ENCODE peak calls at places on chromosomes 2 and 18, in six cellular contexts. H is uterus, W is tibial nerve, F is kidney, Q is neuronal stem cell, L is left ventricle myocardium inferior. D is an unnamed sample.
A peak's percentile ranks its signal among the peaks of the same experiment; 100 is the strongest.

GRCh38 chr2:225920621-225921020 is 521.1 kb downstream of the NYAP2 start:
- DNase-seq in Q (no peak), F (no peak), H (no peak), L (no peak), W (no peak), D (no peak)

GRCh38 chr2:233152541-233152940 is 92.4 kb downstream of the INPP5D start:
- DNase-seq in Q (no peak), F (no peak), H (no peak), L (peak; percentile 83), W (no peak), D (no peak)

GRCh38 chr18:10562773-10563160 is 36.9 kb downstream of the NAPG start:
- DNase-seq in H (no peak), Q (no peak), L (no peak), W (no peak), F (no peak), D (no peak)

GRCh38 chr2:136665741-136666140 is 99.6 kb upstream of the THSD7B start:
- DNase-seq in Q (no peak), L (no peak), W (no peak), H (no peak), F (no peak), D (no peak)

GRCh38 chr2:108058575-108059137 is 72.3 kb downstream of the SLC5A7 start:
- DNase-seq in Q (no peak), H (no peak), F (no peak), L (no peak), W (no peak), D (no peak)

GRCh38 chr18:70044626-70045025 is 97.0 kb upstream of the CD226 start:
- DNase-seq in F (no peak), Q (no peak), W (no peak), L (no peak), H (no peak), D (no peak)

GRCh38 chr2:147460140-147460539 is 384.7 kb upstream of the ACVR2A start:
- DNase-seq in H (no peak), L (no peak), Q (no peak), F (no peak), W (peak; percentile 56), D (no peak)

GRCh38 chr18:80197490-80197889 is 49.8 kb downstream of the PARD6G start:
- DNase-seq in L (no peak), W (no peak), H (no peak), F (no peak), Q (no peak), D (no peak)

GRCh38 chr2:67289921-67290371 is 107.2 kb upstream of the ETAA1 start:
- DNase-seq in F (no peak), H (no peak), W (no peak), L (no peak), Q (no peak), D (no peak)

GRCh38 chr2:1814061-1814460 is 69.7 kb upstream of the PXDN start:
- DNase-seq in L (no peak), W (no peak), Q (no peak), H (no peak), F (peak; percentile 41), D (no peak)

GRCh38 chr2:179051250-179051649 is 1.3 kb upstream of the CCDC141 start:
- DNase-seq in F (no peak), W (no peak), H (no peak), L (no peak), Q (no peak), D (no peak)

GRCh38 chr2:235747001-235747867 is 253.4 kb downstream of the AGAP1 start:
- DNase-seq in H (no peak), W (no peak), L (no peak), Q (no peak), F (no peak), D (no peak)

GRCh38 chr18:60549338-60549960 is 176.9 kb upstream of the MC4R start:
- DNase-seq in Q (peak; percentile 38), L (no peak), W (peak; percentile 65), H (no peak), F (no peak), D (no peak)

GRCh38 chr18:11518788-11519685 is 90.4 kb upstream of the SLC35G4 start:
- DNase-seq in H (no peak), L (no peak), W (peak; percentile 29), Q (peak; percentile 51), F (peak; percentile 61), D (no peak)

GRCh38 chr2:196247114-196247978 is 76.0 kb upstream of the STK17B start:
- DNase-seq in Q (no peak), F (no peak), W (no peak), L (no peak), H (no peak), D (no peak)

GRCh38 chr2:196244966-196245365 is 73.6 kb upstream of the STK17B start:
- DNase-seq in L (no peak), Q (no peak), F (no peak), H (no peak), W (no peak), D (no peak)

GRCh38 chr2:196247979-196248286 is 76.6 kb upstream of the STK17B start:
- DNase-seq in H (no peak), W (no peak), F (no peak), Q (no peak), L (no peak), D (no peak)

GRCh38 chr2:196244516-196244915 is 73.1 kb upstream of the STK17B start:
- DNase-seq in F (no peak), L (no peak), Q (no peak), H (no peak), W (no peak), D (no peak)

DNA sequence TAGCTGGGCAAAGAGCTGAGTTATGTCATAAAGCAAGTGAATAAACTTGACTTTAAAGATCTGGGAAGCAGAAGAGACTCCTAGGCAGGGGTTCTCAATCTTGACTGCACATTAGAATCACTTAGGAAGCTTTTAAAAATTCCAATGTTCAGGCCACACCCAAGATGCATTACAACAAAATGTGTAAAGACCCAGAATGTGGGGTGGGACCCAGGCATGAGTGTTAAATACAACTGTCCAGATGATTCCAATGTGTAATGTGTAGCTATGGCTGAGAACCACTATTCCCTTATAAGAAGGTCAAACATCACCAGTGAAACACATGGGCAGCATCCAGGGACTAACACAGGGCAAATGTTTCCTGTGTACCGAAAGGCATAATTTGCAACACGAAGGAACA is 74.4 kb upstream of the STK17B start:
- DNase-seq in F (no peak), Q (no peak), W (no peak), H (no peak), L (no peak), D (no peak)
- H3K27ac ChIP-seq in F (no peak overlapping the region), Q (no peak overlapping the region), W (no peak overlapping the region), H (no peak overlapping the region), L (peak overlapping the region; percentile 56), D (no peak overlapping the region)

DNA sequence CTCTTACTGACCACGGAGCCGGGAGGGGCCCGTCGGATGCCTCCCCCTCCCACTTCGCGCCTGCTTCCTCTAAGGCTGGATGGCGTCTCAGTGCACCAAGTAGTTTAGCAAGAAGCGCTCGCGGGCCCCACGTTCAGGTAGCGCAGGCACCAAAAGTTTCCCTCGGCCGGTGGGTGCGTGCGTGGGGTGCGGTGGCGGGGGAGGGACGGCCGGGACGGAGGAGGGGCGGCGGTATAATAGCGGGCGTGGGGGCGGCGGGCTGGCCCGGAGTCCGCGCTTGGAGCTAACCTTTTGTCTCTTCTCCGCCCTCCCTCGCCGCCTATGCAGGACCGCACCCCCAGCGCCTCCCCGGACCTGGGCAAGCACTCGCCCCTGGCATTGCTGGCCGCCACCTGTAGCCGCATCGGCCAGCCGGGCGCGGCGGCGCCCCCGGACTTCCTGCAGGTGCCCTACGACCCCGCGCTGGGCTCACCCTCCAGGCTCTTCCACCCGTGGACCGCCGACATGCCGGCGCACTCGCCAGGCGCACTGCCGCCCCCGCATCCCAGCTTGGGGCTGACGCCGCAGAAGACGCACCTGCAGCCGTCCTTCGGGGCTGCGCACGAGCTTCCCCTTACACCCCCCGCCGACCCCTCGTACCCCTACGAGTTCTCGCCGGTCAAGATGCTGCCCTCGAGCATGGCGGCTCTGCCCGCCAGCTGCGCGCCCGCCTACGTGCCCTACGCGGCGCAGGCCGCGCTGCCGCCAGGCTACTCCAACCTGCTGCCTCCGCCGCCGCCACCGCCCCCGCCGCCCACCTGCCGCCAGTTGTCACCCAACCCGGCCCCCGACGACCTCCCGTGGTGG is 1.0 kb downstream of the SP5 start:
- DNase-seq in F (peak; percentile 80), L (no peak), H (no peak), W (no peak), Q (no peak), D (no peak)
- H3K4me1 ChIP-seq in F (peaks cover 9% of the 10 kb centered on the region), L (peaks cover 53% of the 10 kb centered on the region), H (no peaks in the 10 kb centered on the region), W (peaks cover 40% of the 10 kb centered on the region), Q (peaks cover 2% of the 10 kb centered on the region), D (peaks cover 43% of the 10 kb centered on the region)

GRCh38 chr2:44271296-44271695 is 4.0 kb upstream of the SLC3A1 start:
- DNase-seq in F (no peak), L (no peak), W (no peak), Q (no peak), H (no peak), D (no peak)

GRCh38 chr2:44277541-44277940 is 2.3 kb downstream of the SLC3A1 start:
- DNase-seq in Q (no peak), W (no peak), L (no peak), F (no peak), H (no peak), D (no peak)

GRCh38 chr2:44273076-44273475 is 2.2 kb upstream of the SLC3A1 start:
- DNase-seq in Q (no peak), W (no peak), F (no peak), L (no peak), H (no peak), D (no peak)

GRCh38 chr2:44273596-44273995 is 1.7 kb upstream of the SLC3A1 start:
- DNase-seq in H (no peak), W (no peak), F (no peak), Q (no peak), L (no peak), D (no peak)

DNA sequence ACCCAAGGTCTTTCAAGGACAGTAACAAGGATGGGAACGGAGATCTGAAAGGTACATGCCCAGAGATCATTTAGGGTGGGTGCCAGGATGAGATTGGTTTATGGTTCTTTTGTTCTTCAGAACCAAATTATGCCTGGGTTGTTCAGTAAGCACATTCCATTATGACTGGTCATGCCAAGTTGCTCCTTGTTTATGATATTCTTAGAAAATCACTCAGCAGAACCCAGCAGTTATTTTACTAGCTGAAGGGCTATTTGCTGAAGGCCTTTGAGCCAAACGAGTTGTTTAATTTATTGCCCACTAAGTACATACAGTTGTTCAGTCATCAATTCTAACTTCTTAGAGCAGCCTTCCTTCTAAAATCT is 617 bp downstream of the SLC3A1 start:
- DNase-seq in Q (no peak), F (no peak), H (no peak), W (no peak), L (no peak), D (no peak)
- H3K27ac ChIP-seq in Q (no peak overlapping the region), F (peak overlapping the region; percentile 93), H (no peak overlapping the region), W (no peak overlapping the region), L (no peak overlapping the region), D (no peak overlapping the region)

DNA sequence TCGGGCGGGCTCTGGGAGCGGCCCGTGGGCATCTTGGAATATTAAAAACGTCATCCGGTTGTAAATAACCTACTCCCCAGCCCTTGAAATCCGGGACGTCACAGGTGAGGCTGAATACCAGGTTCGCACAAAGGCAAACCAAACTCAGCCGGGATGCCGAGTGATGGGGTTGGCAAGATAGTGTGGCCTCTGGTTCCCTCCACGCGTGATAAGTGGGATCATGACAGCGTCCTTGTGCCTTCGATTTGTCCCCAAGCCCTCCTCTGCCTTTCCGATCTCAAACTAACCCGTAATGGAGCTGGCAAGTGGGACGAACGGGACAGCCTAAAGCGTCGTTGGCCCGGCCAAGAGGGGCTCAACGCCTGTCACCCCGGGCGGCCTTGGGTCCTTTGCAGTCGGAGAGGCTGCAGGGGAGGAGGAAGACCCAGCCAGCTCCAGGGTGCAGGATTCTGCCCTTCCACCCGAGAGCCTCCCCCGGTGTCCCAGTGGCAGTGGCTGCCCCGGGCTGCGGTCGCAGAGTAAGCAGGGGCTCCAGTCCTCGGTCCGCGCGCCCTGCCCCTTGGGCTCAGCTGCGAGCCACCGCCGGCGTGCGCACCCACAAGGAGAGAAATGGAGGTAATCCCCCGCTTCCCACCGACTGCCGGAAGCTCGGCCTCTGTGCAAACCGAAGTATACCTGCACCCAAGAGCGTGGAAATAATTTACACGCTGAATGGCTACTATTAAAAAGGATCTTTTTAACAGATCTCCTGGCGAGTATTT is 13.4 kb upstream of the PAX3 start:
- DNase-seq in L (no peak), H (no peak), W (no peak), Q (no peak), F (no peak), D (no peak)
- H3K4me1 ChIP-seq in L (peaks cover 8% of the 10 kb centered on the region), H (no peaks in the 10 kb centered on the region), W (peaks cover under 1% of the 10 kb centered on the region), Q (no peaks in the 10 kb centered on the region), F (no peaks in the 10 kb centered on the region), D (peaks cover 3% of the 10 kb centered on the region)

D was measured in lower lobe of right lung.